ENCODE peak calls at places on chromosomes 16 and 17, in ten cellular contexts. W is stomach; J is transverse colon; M is thoracic aorta; O is CD8-positive, alpha-beta T cell; G is neural progenitor cell; I is heart right ventricle; Q is GM12878; B is mammary epithelial cell; S is heart left ventricle. E is an unnamed sample.
A peak's percentile ranks its signal among the peaks of the same experiment; 100 is the strongest.

GRCh38 chr17:35188111-35188510 is 6.1 kb downstream of the SLC35G3 start:
- DNase-seq in W (no peak), J (no peak), M (no peak), O (no peak), G (no peak), I (no peak), Q (no peak), B (peak; percentile 46), S (no peak), E (no peak)

GRCh38 chr16:2043980-2044451 is 3.6 kb downstream of the NTHL1 start:
- DNase-seq in W (peak; percentile 71), J (peak; percentile 72), M (no peak), O (no peak), G (no peak), I (peak; percentile 62), Q (no peak), B (no peak), S (peak; percentile 78), E (peak; percentile 74)

GRCh38 chr16:58121132-58121531 is 8.0 kb downstream of the CFAP20 start:
- DNase-seq in W (no peak), J (peak; percentile 40), M (no peak), O (no peak), G (no peak), I (no peak), Q (no peak), B (peak; percentile 73), S (no peak), E (peak; percentile 65)

GRCh38 chr17:1029196-1029911 is 32.4 kb downstream of the TIMM22 start:
- DNase-seq in W (no peak), J (peak; percentile 43), M (peak; percentile 54), O (no peak), G (no peak), I (no peak), Q (no peak), B (peak; percentile 20), S (no peak), E (no peak)

GRCh38 chr16:80694950-80695471 is 109.4 kb downstream of the CDYL2 start:
- DNase-seq in W (no peak), J (no peak), M (no peak), O (no peak), G (no peak), I (no peak), Q (no peak), B (no peak), S (no peak), E (no peak)

GRCh38 chr17:53722407-53722806 is 100.3 kb upstream of the KIF2B start:
- DNase-seq in W (no peak), J (no peak), M (no peak), O (no peak), G (no peak), I (no peak), Q (no peak), B (peak; percentile 98), S (no peak), E (no peak)

GRCh38 chr17:74430706-74431567 is 951 bp upstream of the GPRC5C start:
- DNase-seq in W (peak; percentile 98), J (peak; percentile 84), M (peak; percentile 81), O (no peak), G (peak; percentile 75), I (peak; percentile 86), Q (peak; percentile 26), B (peak; percentile 89), S (peak; percentile 90), E (peak; percentile 91)

GRCh38 chr17:69539781-69540319 is 125.4 kb downstream of the MAP2K6 start:
- DNase-seq in W (no peak), J (no peak), M (no peak), O (no peak), G (no peak), I (no peak), Q (no peak), B (peak; percentile 68), S (no peak), E (peak; percentile 39)

GRCh38 chr17:81025756-81026155 is 9.2 kb upstream of the BAIAP2 start:
- DNase-seq in W (no peak), J (no peak), M (no peak), O (no peak), G (no peak), I (no peak), Q (no peak), B (no peak), S (peak; percentile 15), E (no peak)

GRCh38 chr16:86200722-86201121 is 301.8 kb downstream of the IRF8 start:
- DNase-seq in W (no peak), J (no peak), M (no peak), O (no peak), G (no peak), I (no peak), Q (no peak), B (no peak), S (no peak), E (no peak)

GRCh38 chr16:86202267-86202666 is 303.3 kb downstream of the IRF8 start:
- DNase-seq in W (no peak), J (no peak), M (no peak), O (no peak), G (no peak), I (no peak), Q (no peak), B (no peak), S (no peak), E (no peak)

GRCh38 chr16:86201746-86202145 is 302.8 kb downstream of the IRF8 start:
- DNase-seq in W (no peak), J (no peak), M (no peak), O (no peak), G (no peak), I (no peak), Q (no peak), B (no peak), S (no peak), E (no peak)

GRCh38 chr16:86203557-86204275 is 304.8 kb downstream of the IRF8 start:
- DNase-seq in W (no peak), J (no peak), M (no peak), O (no peak), G (no peak), I (no peak), Q (no peak), B (no peak), S (no peak), E (no peak)

DNA sequence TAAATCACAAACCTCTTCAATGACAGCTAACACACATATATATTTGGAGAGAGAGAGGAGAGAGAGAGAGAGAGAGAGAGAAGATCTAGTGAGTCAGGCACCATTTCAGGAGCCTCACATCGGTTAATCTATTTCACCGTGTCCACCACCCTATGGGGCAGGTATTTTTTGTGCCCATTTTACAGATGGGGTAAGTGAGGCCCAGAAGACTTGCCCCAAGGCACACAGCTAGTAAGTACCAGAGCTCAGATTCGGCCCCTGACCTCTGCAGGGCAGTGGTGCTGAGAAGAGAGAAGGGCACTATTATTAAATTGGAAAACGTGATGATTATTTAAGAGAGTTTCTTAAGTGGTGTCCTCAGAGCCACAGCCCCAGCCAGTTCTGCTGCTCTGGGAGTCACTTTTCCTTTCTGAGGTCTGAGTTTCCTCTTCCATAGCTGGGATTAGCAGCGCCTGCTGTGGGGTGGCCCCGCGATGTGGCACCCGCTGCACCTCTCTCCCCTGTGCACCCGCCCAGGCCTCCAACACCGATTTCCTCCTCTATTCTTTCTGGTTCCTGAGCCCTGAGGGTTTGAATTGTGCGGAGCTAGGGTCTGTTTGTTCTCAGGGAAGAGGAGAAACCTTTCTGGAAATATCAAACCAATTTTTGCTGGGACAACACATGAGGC is 303.9 kb downstream of the IRF8 start:
- DNase-seq in W (no peak), J (no peak), M (no peak), O (no peak), G (no peak), I (no peak), Q (no peak), B (no peak), S (no peak), E (no peak)
- H3K4me1 ChIP-seq in W (peaks cover 9% of the 10 kb centered on the region), J (peaks cover 16% of the 10 kb centered on the region), M (no peaks in the 10 kb centered on the region), O (no peaks in the 10 kb centered on the region), G (peaks cover 37% of the 10 kb centered on the region), I (no peaks in the 10 kb centered on the region), Q (no peaks in the 10 kb centered on the region), B (no peaks in the 10 kb centered on the region), S (no peaks in the 10 kb centered on the region), E (no peaks in the 10 kb centered on the region)

GRCh38 chr17:79023886-79024771 is at the start of gene C1QTNF1:
- DNase-seq in W (peak; percentile 49), J (peak; percentile 70), M (no peak), O (peak; percentile 31), G (peak; percentile 86), I (peak; percentile 72), Q (no peak), B (peak; percentile 47), S (peak; percentile 79), E (peak; percentile 73)
- TF ChIP-seq CTCF in W (no peak), J (peak; percentile 87), M (peak; percentile 71), O (peak; percentile 50), G (peak; percentile 54), I (peak; percentile 49), Q (peak; percentile 18), B (peak; percentile 50), S (peak; percentile 55), E (peak; percentile 35)

GRCh38 chr16:75114946-75115825 is 1.4 kb downstream of the LDHD start:
- DNase-seq in W (no peak), J (no peak), M (no peak), O (no peak), G (no peak), I (no peak), Q (no peak), B (no peak), S (peak; percentile 28), E (no peak)

GRCh38 chr16:75116081-75116910 is at the start of gene LDHD:
- DNase-seq in W (peak; percentile 94), J (peak; percentile 90), M (peak; percentile 59), O (no peak), G (peak; percentile 67), I (peak; percentile 79), Q (no peak), B (peak; percentile 21), S (peak; percentile 93), E (peak; percentile 83)

GRCh38 chr16:75118943-75119539 is 2.5 kb upstream of the LDHD start:
- DNase-seq in W (no peak), J (no peak), M (no peak), O (no peak), G (no peak), I (no peak), Q (no peak), B (no peak), S (no peak), E (no peak)

GRCh38 chr16:75114179-75114945 is 2.2 kb downstream of the LDHD start:
- DNase-seq in W (no peak), J (no peak), M (no peak), O (no peak), G (no peak), I (no peak), Q (no peak), B (no peak), S (peak; percentile 29), E (no peak)

DNA sequence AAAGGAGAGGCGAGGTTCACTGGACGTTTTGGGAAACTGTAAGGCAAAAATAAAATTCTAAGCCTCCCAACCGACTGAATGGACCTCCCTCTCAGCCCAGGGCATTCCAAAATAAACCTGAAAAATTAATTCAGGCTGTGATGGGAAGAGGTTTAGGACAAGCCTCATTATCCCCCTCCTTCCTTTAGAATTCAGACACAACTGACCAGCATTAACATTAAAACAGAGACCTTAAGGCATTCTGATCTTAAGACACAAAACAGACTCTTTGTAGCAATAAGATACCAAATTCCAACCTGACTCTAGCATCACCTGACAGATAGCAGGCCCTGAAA is 298 bp upstream of the LDHD start:
- DNase-seq in W (no peak), J (no peak), M (no peak), O (no peak), G (no peak), I (no peak), Q (no peak), B (no peak), S (no peak), E (no peak)
- H3K27ac ChIP-seq in W (peak overlapping the region; percentile 82), J (peak overlapping the region; percentile 84), M (no peak overlapping the region), O (no peak overlapping the region), G (no peak overlapping the region), I (no peak overlapping the region), Q (no peak overlapping the region), B (no peak overlapping the region), S (peak overlapping the region; percentile 73), E (no peak overlapping the region)

GRCh38 chr17:77885678-77886386 is 72.7 kb upstream of the TNRC6C start:
- DNase-seq in W (no peak), J (no peak), M (no peak), O (no peak), G (no peak), I (no peak), Q (no peak), B (no peak), S (no peak), E (no peak)
- H3K4me1 ChIP-seq in W (peaks cover 36% of the 10 kb centered on the region), J (peaks cover 35% of the 10 kb centered on the region), M (peaks cover 38% of the 10 kb centered on the region), O (peaks cover 56% of the 10 kb centered on the region), G (peaks cover 27% of the 10 kb centered on the region), I (peaks cover 31% of the 10 kb centered on the region), Q (peaks cover 21% of the 10 kb centered on the region), B (peaks cover 28% of the 10 kb centered on the region), S (peaks cover 39% of the 10 kb centered on the region), E (no peaks in the 10 kb centered on the region)

E was measured in colonic mucosa.